ENCODE peak calls at places on chromosome 14, in five cellular contexts. One of them, this sample, is unnamed.

GRCh38 chr14:64971890-64972785 is at the start of gene RAB15:
- DNase-seq in mesenchymal stem cell: peak
- DNase-seq in neuronal stem cell: no peak
- DNase-seq in H1: no peak
- DNase-seq in trophoblast cell: peak
- DNase-seq in this sample: no peak

GRCh38 chr14:68376067-68376810 is 416.6 kb downstream of the ZFP36L1 start:
- DNase-seq in trophoblast cell: no peak
- DNase-seq in mesenchymal stem cell: no peak
- DNase-seq in H1: no peak
- DNase-seq in neuronal stem cell: no peak
- DNase-seq in this sample: no peak

GRCh38 chr14:57837267-57837666 is 28.6 kb downstream of the SLC35F4 start:
- DNase-seq in trophoblast cell: no peak
- DNase-seq in neuronal stem cell: no peak
- DNase-seq in mesenchymal stem cell: no peak
- DNase-seq in H1: no peak
- DNase-seq in this sample: no peak

GRCh38 chr14:22315336-22315735 is 273.7 kb downstream of the DAD1 start:
- DNase-seq in H1: no peak
- DNase-seq in mesenchymal stem cell: no peak
- DNase-seq in trophoblast cell: no peak
- DNase-seq in neuronal stem cell: no peak
- DNase-seq in this sample: no peak

GRCh38 chr14:100860556-100861187 is 34.8 kb downstream of the MEG3 start:
- DNase-seq in H1: no peak
- DNase-seq in mesenchymal stem cell: no peak
- DNase-seq in trophoblast cell: no peak
- DNase-seq in neuronal stem cell: no peak
- DNase-seq in this sample: no peak

GRCh38 chr14:69858801-69859200 is 20.4 kb upstream of the SMOC1 start:
- DNase-seq in mesenchymal stem cell: no peak
- DNase-seq in H1: no peak
- DNase-seq in neuronal stem cell: no peak
- DNase-seq in trophoblast cell: no peak
- DNase-seq in this sample: no peak

GRCh38 chr14:35384386-35385041 is 20.0 kb downstream of the NFKBIA start:
- DNase-seq in mesenchymal stem cell: peak
- DNase-seq in H1: no peak
- DNase-seq in neuronal stem cell: no peak
- DNase-seq in trophoblast cell: no peak
- DNase-seq in this sample: no peak

GRCh38 chr14:21308479-21309237 is 28.8 kb downstream of the RPGRIP1 start:
- DNase-seq in H1: peak
- DNase-seq in neuronal stem cell: peak
- DNase-seq in mesenchymal stem cell: peak
- DNase-seq in trophoblast cell: peak
- DNase-seq in this sample: peak

GRCh38 chr14:77554207-77554606 is 55.6 kb upstream of the ISM2 start:
- DNase-seq in neuronal stem cell: no peak
- DNase-seq in H1: no peak
- DNase-seq in mesenchymal stem cell: no peak
- DNase-seq in trophoblast cell: no peak
- DNase-seq in this sample: no peak

GRCh38 chr14:88170333-88170732 is 152.7 kb downstream of the KCNK10 start:
- DNase-seq in neuronal stem cell: no peak
- DNase-seq in trophoblast cell: no peak
- DNase-seq in H1: no peak
- DNase-seq in mesenchymal stem cell: no peak
- DNase-seq in this sample: no peak

GRCh38 chr14:72404106-72404774 is 472.0 kb downstream of the RGS6 start:
- DNase-seq in H1: no peak
- DNase-seq in mesenchymal stem cell: no peak
- DNase-seq in neuronal stem cell: no peak
- DNase-seq in trophoblast cell: peak
- DNase-seq in this sample: no peak

GRCh38 chr14:102362084-102362483 is 606 bp downstream of the CINP start:
- DNase-seq in trophoblast cell: peak
- DNase-seq in H1: no peak
- DNase-seq in neuronal stem cell: no peak
- DNase-seq in mesenchymal stem cell: peak
- DNase-seq in this sample: no peak

GRCh38 chr14:99603471-99603933 is 505 bp downstream of the CCDC85C start:
- DNase-seq in neuronal stem cell: no peak
- DNase-seq in H1: peak
- DNase-seq in mesenchymal stem cell: peak
- DNase-seq in trophoblast cell: peak
- DNase-seq in this sample: peak

GRCh38 chr14:77691259-77691658 is 16.6 kb downstream of the ALKBH1 start:
- DNase-seq in neuronal stem cell: no peak
- DNase-seq in trophoblast cell: no peak
- DNase-seq in mesenchymal stem cell: no peak
- DNase-seq in H1: no peak
- DNase-seq in this sample: no peak

GRCh38 chr14:90500665-90501370 is 104.0 kb downstream of the CALM1 start:
- DNase-seq in trophoblast cell: no peak
- DNase-seq in mesenchymal stem cell: no peak
- DNase-seq in H1: no peak
- DNase-seq in neuronal stem cell: no peak
- DNase-seq in this sample: no peak

GRCh38 chr14:77603654-77604270 is 12.7 kb downstream of the SPTLC2 start:
- DNase-seq in H1: no peak
- DNase-seq in neuronal stem cell: no peak
- DNase-seq in mesenchymal stem cell: peak
- DNase-seq in trophoblast cell: no peak
- DNase-seq in this sample: no peak

GRCh38 chr14:61186793-61187641 is 94.1 kb downstream of the TMEM30B start:
- DNase-seq in mesenchymal stem cell: no peak
- DNase-seq in neuronal stem cell: no peak
- DNase-seq in H1: no peak
- DNase-seq in trophoblast cell: no peak
- DNase-seq in this sample: no peak

GRCh38 chr14:69727860-69728259 is 39.1 kb upstream of the SRSF5 start:
- DNase-seq in mesenchymal stem cell: no peak
- DNase-seq in H1: no peak
- DNase-seq in neuronal stem cell: no peak
- DNase-seq in trophoblast cell: no peak
- DNase-seq in this sample: no peak

GRCh38 chr14:71324767-71325272 is 417.6 kb downstream of the PCNX1 start:
- DNase-seq in mesenchymal stem cell: peak
- DNase-seq in neuronal stem cell: no peak
- DNase-seq in H1: no peak
- DNase-seq in trophoblast cell: no peak
- DNase-seq in this sample: peak

GRCh38 chr14:28785096-28785952 is 18.7 kb downstream of the FOXG1 start:
- DNase-seq in trophoblast cell: no peak
- DNase-seq in mesenchymal stem cell: no peak
- DNase-seq in H1: peak
- DNase-seq in neuronal stem cell: no peak
- DNase-seq in this sample: peak

GRCh38 chr14:21084988-21085853 is 13.2 kb downstream of the ZNF219 start:
- DNase-seq in mesenchymal stem cell: peak
- DNase-seq in H1: no peak
- DNase-seq in neuronal stem cell: no peak
- DNase-seq in trophoblast cell: no peak
- DNase-seq in this sample: no peak

GRCh38 chr14:35414365-35414764 is 9.8 kb upstream of the NFKBIA start:
- DNase-seq in H1: no peak
- DNase-seq in trophoblast cell: no peak
- DNase-seq in mesenchymal stem cell: no peak
- DNase-seq in neuronal stem cell: no peak
- DNase-seq in this sample: peak

DNA sequence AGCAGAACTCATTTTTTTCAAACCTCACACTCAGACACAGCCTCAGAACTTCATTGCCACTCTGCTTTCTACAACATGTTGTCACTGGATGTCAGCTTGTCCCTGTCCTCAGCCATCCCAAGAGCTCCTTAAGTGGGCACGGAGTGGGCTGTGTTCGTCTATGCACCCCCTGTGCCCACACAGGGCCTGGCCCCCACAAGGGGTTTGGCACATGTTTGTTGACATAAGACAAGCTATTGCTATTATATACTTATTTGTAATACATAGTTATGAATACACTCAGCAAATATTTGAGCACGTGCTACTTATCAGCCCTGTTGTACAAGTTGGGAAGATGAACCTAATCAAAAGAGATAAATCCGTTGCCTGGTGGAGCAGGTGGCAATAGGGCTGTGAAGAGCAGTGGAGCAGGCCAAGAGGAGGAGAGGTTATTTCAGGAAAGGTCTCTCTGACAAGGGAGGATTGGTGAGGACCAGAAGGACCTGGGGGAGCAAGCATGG is 4.3 kb upstream of the BDKRB1 start:
- DNase-seq in mesenchymal stem cell: no peak
- DNase-seq in neuronal stem cell: no peak
- DNase-seq in H1: no peak
- DNase-seq in trophoblast cell: no peak
- DNase-seq in this sample: no peak
- H3K4ac ChIP-seq in mesenchymal stem cell: peak
- H3K4ac ChIP-seq in neuronal stem cell: no peak
- H3K4ac ChIP-seq in H1: peak
- H3K4ac ChIP-seq in trophoblast cell: peak
- H3K4ac ChIP-seq in this sample: no peak

DNA sequence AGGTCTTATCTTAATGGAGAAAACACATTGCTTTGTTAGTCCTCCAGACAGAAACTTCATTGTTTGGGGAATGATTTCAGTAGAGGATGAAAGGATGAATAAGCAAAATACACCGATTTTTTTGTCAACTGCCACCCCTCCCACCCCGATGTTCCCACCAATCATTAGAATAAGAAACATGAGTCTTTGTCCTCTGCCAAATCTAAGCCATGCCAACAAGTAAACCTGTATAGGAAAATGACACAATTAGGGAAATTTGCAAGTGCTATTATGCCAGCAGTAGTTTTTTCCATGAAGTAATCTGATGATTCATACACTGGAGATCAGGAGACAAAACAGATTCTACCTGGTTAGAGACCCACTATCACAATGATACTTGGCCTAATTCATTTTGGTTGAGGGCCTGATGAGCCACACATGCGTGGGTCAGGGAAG is 35.9 kb downstream of the FLRT2 start:
- DNase-seq in mesenchymal stem cell: peak
- DNase-seq in neuronal stem cell: no peak
- DNase-seq in H1: no peak
- DNase-seq in trophoblast cell: no peak
- DNase-seq in this sample: no peak
- H3K14ac ChIP-seq in mesenchymal stem cell: no peak
- H3K14ac ChIP-seq in neuronal stem cell: no peak
- H3K14ac ChIP-seq in H1: no peak
- H3K14ac ChIP-seq in trophoblast cell: no peak
- H3K14ac ChIP-seq in this sample: no peak

DNA sequence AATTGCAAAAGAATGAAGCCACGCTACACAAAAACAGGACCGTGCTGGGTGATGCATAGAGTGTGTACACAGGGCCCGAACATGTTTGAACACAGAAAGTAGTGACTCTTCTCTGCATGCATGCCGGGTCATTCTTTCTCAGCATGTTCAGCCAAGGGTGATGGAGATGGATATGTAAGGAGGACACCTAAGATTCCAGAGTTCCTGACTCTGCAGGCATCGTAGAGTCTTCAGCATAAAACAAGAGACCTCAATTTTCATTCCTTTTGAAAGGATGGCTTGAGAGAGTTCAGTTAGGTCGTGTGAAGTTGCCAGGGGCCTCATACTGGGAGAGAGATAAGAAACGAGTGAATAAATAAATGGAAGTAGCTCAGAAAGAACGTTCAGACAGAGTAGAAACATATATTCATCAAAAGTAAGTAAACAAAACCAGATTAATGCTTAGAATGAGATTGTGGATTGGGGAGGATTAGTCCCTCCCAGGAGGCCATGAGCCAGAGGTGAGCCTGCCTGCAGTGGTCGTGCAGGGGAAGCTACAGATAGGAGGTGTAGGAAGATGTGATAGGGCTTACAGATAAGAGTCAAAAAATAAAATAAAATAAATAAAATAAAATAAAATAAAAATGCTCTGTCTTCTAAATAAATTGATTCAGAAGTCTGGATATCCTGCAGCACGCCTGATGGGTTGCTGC is 27.6 kb upstream of the SEL1L start:
- DNase-seq in neuronal stem cell: no peak
- DNase-seq in mesenchymal stem cell: no peak
- DNase-seq in H1: no peak
- DNase-seq in trophoblast cell: no peak
- DNase-seq in this sample: no peak
- H2BK12ac ChIP-seq in neuronal stem cell: no peak
- H2BK12ac ChIP-seq in mesenchymal stem cell: no peak
- H2BK12ac ChIP-seq in H1: peak
- H2BK12ac ChIP-seq in trophoblast cell: no peak
- H2BK12ac ChIP-seq in this sample: no peak

GRCh38 chr14:92039720-92040430 is at the start of gene TRIP11:
- DNase-seq in H1: peak
- DNase-seq in neuronal stem cell: peak
- DNase-seq in mesenchymal stem cell: peak
- DNase-seq in trophoblast cell: peak
- DNase-seq in this sample: peak
- H3K4ac ChIP-seq in H1: peak
- H3K4ac ChIP-seq in neuronal stem cell: no peak
- H3K4ac ChIP-seq in mesenchymal stem cell: peak
- H3K4ac ChIP-seq in trophoblast cell: peak
- H3K4ac ChIP-seq in this sample: peak

DNA sequence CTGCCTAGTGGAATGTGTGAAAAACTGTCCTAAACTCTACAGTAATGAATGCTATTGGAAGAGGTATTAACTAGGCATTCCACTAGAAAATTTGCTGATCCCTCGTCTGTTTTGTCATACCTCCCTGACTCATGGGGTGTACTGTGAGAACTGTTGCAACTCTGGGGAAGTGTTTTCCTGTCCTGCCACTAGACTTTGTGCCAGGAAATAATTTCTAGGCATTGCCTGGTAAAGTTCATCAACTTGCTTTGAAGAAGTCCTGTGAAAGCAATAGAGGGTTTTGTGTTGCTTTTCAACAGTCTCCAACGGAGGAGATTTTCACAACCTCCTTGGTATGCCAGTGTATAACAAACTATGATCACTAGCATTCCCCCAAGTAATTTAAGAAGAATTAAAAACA is 139.9 kb downstream of the AKAP6 start:
- DNase-seq in mesenchymal stem cell: peak
- DNase-seq in trophoblast cell: no peak
- DNase-seq in H1: no peak
- DNase-seq in neuronal stem cell: no peak
- DNase-seq in this sample: no peak
- H3K14ac ChIP-seq in mesenchymal stem cell: no peak
- H3K14ac ChIP-seq in trophoblast cell: no peak
- H3K14ac ChIP-seq in H1: no peak
- H3K14ac ChIP-seq in neuronal stem cell: no peak
- H3K14ac ChIP-seq in this sample: no peak